ENCODE peak calls at places on chromosomes 7 and 10, in six cellular contexts. N is adipocyte; G is transverse colon; F is activated T-helper 9 cell treated with anti-CD3 and anti-CD28 coated beads, Interleukin-2, amount 50 U/mL, for 16 hours; D is GM20000; I is AG09309. Q is an unnamed sample.

GRCh38 chr10:111077715-111078504 is 1.1 kb downstream of the ADRA2A start:
- DNase-seq in D (peak), I (no peak), G (peak), F (no peak), N (peak), Q (no peak)

GRCh38 chr7:27185013-27185707 is at the start of gene HOXA11:
- DNase-seq in N (no peak), F (no peak), D (no peak), I (peak), G (peak), Q (peak)

GRCh38 chr7:46774515-46774914 is 807.4 kb downstream of the TNS3 start:
- DNase-seq in G (no peak), F (no peak), N (no peak), I (no peak), D (no peak), Q (no peak)

GRCh38 chr10:44975487-44976331 is 2.9 kb downstream of the DEPP1 start:
- DNase-seq in D (no peak), G (peak), N (peak), F (no peak), I (no peak), Q (peak)

GRCh38 chr10:48768451-48768766 is 83.7 kb downstream of the WDFY4 start:
- DNase-seq in G (no peak), N (no peak), F (no peak), I (no peak), D (no peak), Q (no peak)

GRCh38 chr10:97307866-97308780 is 10.9 kb upstream of the FRAT1 start:
- DNase-seq in I (no peak), G (no peak), N (peak), F (no peak), D (no peak), Q (no peak)

GRCh38 chr7:109101332-109101731 is 531.7 kb downstream of the DNAJB9 start:
- DNase-seq in G (no peak), N (no peak), D (no peak), F (no peak), I (no peak), Q (no peak)

GRCh38 chr10:11162828-11163599 is 145.3 kb downstream of the CELF2 start:
- DNase-seq in D (peak), F (peak), I (no peak), N (no peak), G (peak), Q (no peak)